ENCODE peak calls at places on chromosomes 5 and 9, in four cellular contexts. One of them, this sample, is unnamed.

GRCh38 chr5:179261301-179262125 is 83.7 kb downstream of the ADAMTS2 start:
- DNase-seq in body of pancreas: no peak
- DNase-seq in endothelial cell of umbilical vein: no peak
- DNase-seq in Peyer's patch: peak; percentile 33
- DNase-seq in this sample: no peak

GRCh38 chr9:20591223-20591622 is 31.1 kb downstream of the MLLT3 start:
- DNase-seq in body of pancreas: no peak
- DNase-seq in endothelial cell of umbilical vein: no peak
- DNase-seq in Peyer's patch: no peak
- DNase-seq in this sample: no peak

GRCh38 chr5:1447772-1448361 is 2.6 kb upstream of the SLC6A3 start:
- DNase-seq in body of pancreas: no peak
- DNase-seq in endothelial cell of umbilical vein: no peak
- DNase-seq in Peyer's patch: peak; percentile 53
- DNase-seq in this sample: no peak

GRCh38 chr9:92055624-92056023 is 59.6 kb downstream of the SPTLC1 start:
- DNase-seq in body of pancreas: no peak
- DNase-seq in endothelial cell of umbilical vein: no peak
- DNase-seq in Peyer's patch: no peak
- DNase-seq in this sample: no peak

GRCh38 chr9:78118742-78119473 is 87.3 kb upstream of the GNAQ start:
- DNase-seq in body of pancreas: no peak
- DNase-seq in endothelial cell of umbilical vein: no peak
- DNase-seq in Peyer's patch: no peak
- DNase-seq in this sample: no peak

GRCh38 chr9:88174324-88174723 is 36.0 kb upstream of the SPATA31C2 start:
- DNase-seq in body of pancreas: no peak
- DNase-seq in endothelial cell of umbilical vein: no peak
- DNase-seq in Peyer's patch: no peak
- DNase-seq in this sample: no peak

GRCh38 chr9:14485366-14485765 is 171.4 kb upstream of the NFIB start:
- DNase-seq in body of pancreas: no peak
- DNase-seq in endothelial cell of umbilical vein: no peak
- DNase-seq in Peyer's patch: no peak
- DNase-seq in this sample: no peak

GRCh38 chr9:108552459-108553040 is 303.2 kb downstream of the ACTL7B start:
- DNase-seq in body of pancreas: peak; percentile 72
- DNase-seq in endothelial cell of umbilical vein: no peak
- DNase-seq in Peyer's patch: no peak
- DNase-seq in this sample: no peak

GRCh38 chr5:16642896-16643295 is 26.1 kb upstream of the RETREG1 start:
- DNase-seq in body of pancreas: no peak
- DNase-seq in endothelial cell of umbilical vein: no peak
- DNase-seq in Peyer's patch: no peak
- DNase-seq in this sample: no peak

GRCh38 chr9:137273616-137274320 is 3.8 kb upstream of the TOR4A start:
- DNase-seq in body of pancreas: no peak
- DNase-seq in endothelial cell of umbilical vein: no peak
- DNase-seq in Peyer's patch: peak; percentile 65
- DNase-seq in this sample: no peak

GRCh38 chr5:91361055-91361701 is 21.9 kb downstream of the ARRDC3 start:
- DNase-seq in body of pancreas: no peak
- DNase-seq in endothelial cell of umbilical vein: no peak
- DNase-seq in Peyer's patch: no peak
- DNase-seq in this sample: no peak

DNA sequence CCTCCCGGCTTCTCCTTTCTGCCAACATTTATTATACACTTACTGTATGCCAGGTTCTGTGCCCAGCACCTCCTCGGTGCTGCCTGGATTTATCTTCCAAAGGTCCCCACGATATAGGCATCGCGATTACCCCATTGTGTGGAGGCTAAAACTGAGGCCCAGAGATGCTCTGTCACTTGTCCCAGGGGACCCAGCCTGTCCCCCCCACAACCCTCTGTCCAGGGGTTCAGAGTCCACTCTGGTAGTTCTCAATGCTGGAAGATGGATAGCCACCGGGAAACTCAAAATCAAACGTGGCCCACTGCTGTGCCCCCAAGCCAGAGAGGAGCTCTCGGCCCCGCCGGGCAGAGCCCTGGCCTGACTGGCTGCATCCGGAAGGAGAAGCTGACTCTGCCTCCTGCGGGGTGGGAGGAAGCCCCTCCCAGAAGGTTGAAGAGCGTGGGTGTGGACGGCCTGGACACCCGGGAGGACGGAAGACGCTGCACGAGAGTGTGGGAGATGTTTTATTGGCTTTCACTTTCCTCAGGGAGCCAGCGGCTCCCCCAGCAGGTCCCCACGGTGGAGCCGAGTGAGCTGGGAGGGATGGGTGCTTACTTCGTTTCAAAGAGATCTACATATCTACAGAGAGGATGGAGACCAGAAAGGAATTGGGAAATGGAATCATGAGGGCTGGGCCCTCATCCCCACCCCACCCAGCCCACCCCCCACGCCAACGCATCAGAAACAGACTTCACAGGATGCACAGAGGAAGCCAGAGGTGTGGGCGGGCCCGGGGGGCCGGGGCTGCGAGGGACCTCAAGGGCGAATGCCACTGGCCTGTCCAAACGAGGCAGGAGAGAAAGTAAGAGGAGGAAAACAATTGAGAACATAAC is 32.4 kb downstream of the FAM163B start:
- DNase-seq in body of pancreas: no peak
- DNase-seq in endothelial cell of umbilical vein: no peak
- DNase-seq in Peyer's patch: no peak
- DNase-seq in this sample: no peak
- TF ChIP-seq POLR2A in body of pancreas: no peak
- TF ChIP-seq POLR2A in endothelial cell of umbilical vein: no peak
- TF ChIP-seq POLR2A in Peyer's patch: no peak
- TF ChIP-seq POLR2A in this sample: no peak

GRCh38 chr9:33921967-33922895 is 105.3 kb downstream of the UBE2R2 start:
- DNase-seq in body of pancreas: no peak
- DNase-seq in endothelial cell of umbilical vein: peak; percentile 28
- DNase-seq in Peyer's patch: no peak
- DNase-seq in this sample: no peak
- TF ChIP-seq POLR2A in body of pancreas: no peak
- TF ChIP-seq POLR2A in endothelial cell of umbilical vein: no peak
- TF ChIP-seq POLR2A in Peyer's patch: no peak
- TF ChIP-seq POLR2A in this sample: peak; percentile 29

DNA sequence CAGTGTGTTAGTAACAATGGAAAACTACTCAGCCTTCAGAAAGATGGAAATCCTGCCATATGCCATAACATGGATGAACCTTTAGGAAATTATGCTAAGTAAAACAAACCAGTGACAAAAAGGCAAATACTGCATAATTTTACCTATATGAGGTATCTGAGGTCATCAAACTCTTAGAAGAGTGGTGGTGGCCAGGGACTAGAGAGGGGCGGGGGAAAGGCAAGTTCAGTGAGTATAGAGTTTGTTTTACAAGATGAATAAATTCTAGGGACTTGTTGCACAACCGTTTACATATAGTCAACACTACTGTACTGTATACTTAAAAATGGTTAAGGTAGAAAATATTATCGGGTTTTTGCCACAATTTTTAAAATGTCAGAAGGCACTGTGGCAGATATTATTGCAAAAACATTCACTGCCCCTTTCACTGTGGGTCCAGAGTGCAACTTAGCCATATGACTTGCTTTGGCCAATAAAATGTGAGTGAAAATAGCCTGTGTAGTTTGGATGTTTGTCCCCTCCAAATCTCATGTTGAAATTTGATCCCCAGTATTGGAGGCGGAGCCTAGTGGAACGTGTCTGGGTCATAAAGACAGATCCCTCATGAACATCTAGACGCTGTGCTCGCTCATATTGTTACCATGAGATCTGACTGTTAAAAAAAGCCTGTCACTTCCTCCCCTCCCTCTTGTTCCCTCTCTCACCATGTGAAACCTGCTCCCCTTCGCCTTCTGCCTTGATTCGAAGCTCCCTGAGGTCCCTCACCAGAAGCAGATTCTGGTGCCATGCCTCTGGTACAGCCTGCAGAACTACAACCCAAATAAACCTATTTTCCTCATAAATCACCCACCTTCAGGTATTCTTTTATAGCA is 9.5 kb downstream of the ZNF367 start:
- DNase-seq in body of pancreas: no peak
- DNase-seq in endothelial cell of umbilical vein: no peak
- DNase-seq in Peyer's patch: no peak
- DNase-seq in this sample: no peak
- TF ChIP-seq POLR2A in body of pancreas: no peak
- TF ChIP-seq POLR2A in endothelial cell of umbilical vein: no peak
- TF ChIP-seq POLR2A in Peyer's patch: no peak
- TF ChIP-seq POLR2A in this sample: peak; percentile 10

GRCh38 chr5:123423278-123424149 is at the start of gene CEP120:
- DNase-seq in body of pancreas: peak; percentile 99
- DNase-seq in endothelial cell of umbilical vein: peak; percentile 100
- DNase-seq in Peyer's patch: peak; percentile 98
- DNase-seq in this sample: peak; percentile 83
- TF ChIP-seq POLR2A in body of pancreas: peak; percentile 93
- TF ChIP-seq POLR2A in endothelial cell of umbilical vein: peak; percentile 82
- TF ChIP-seq POLR2A in Peyer's patch: peak; percentile 90
- TF ChIP-seq POLR2A in this sample: peak; percentile 90

GRCh38 chr5:6659941-6660684 is 26.9 kb downstream of the SRD5A1 start:
- DNase-seq in body of pancreas: no peak
- DNase-seq in endothelial cell of umbilical vein: no peak
- DNase-seq in Peyer's patch: peak; percentile 76
- DNase-seq in this sample: peak; percentile 33
- TF ChIP-seq POLR2A in body of pancreas: no peak
- TF ChIP-seq POLR2A in endothelial cell of umbilical vein: no peak
- TF ChIP-seq POLR2A in Peyer's patch: no peak
- TF ChIP-seq POLR2A in this sample: no peak

GRCh38 chr5:14812166-14812565 is 59.4 kb downstream of the ANKH start:
- DNase-seq in body of pancreas: no peak
- DNase-seq in endothelial cell of umbilical vein: no peak
- DNase-seq in Peyer's patch: no peak
- DNase-seq in this sample: no peak

GRCh38 chr5:14810941-14811573 is 60.5 kb downstream of the ANKH start:
- DNase-seq in body of pancreas: no peak
- DNase-seq in endothelial cell of umbilical vein: no peak
- DNase-seq in Peyer's patch: no peak
- DNase-seq in this sample: no peak

GRCh38 chr5:14807471-14807870 is 64.1 kb downstream of the ANKH start:
- DNase-seq in body of pancreas: no peak
- DNase-seq in endothelial cell of umbilical vein: no peak
- DNase-seq in Peyer's patch: no peak
- DNase-seq in this sample: no peak

GRCh38 chr5:14810282-14810681 is 61.3 kb downstream of the ANKH start:
- DNase-seq in body of pancreas: no peak
- DNase-seq in endothelial cell of umbilical vein: no peak
- DNase-seq in Peyer's patch: no peak
- DNase-seq in this sample: no peak

GRCh38 chr5:14809369-14810144 is 62.0 kb downstream of the ANKH start:
- DNase-seq in body of pancreas: peak; percentile 70
- DNase-seq in endothelial cell of umbilical vein: peak; percentile 75
- DNase-seq in Peyer's patch: no peak
- DNase-seq in this sample: peak; percentile 47
- TF ChIP-seq POLR2A in body of pancreas: no peak
- TF ChIP-seq POLR2A in endothelial cell of umbilical vein: no peak
- TF ChIP-seq POLR2A in Peyer's patch: no peak
- TF ChIP-seq POLR2A in this sample: peak; percentile 21